ENCODE peak calls at places on chromosomes 13 and 19, in six cellular contexts. G is lung, R is stomach, H is fibroblast of lung, O is ascending aorta, U is ovary. P is an unnamed sample.

GRCh38 chr19:7196721-7197168 is 97.5 kb downstream of the INSR start:
- DNase-seq in G (no peak), R (no peak), U (no peak), H (peak; percentile 59), O (peak; percentile 80), P (no peak)

GRCh38 chr13:94987869-94988268 is 275.5 kb upstream of the SOX21 start:
- DNase-seq in O (no peak), H (no peak), U (no peak), R (no peak), G (no peak), P (no peak)

GRCh38 chr19:17254636-17255035 is 8.9 kb upstream of the NR2F6 start:
- DNase-seq in G (no peak), R (no peak), O (no peak), U (no peak), H (no peak), P (no peak)

GRCh38 chr19:44905437-44906160 is at the start of gene APOE:
- DNase-seq in G (no peak), U (peak; percentile 76), R (no peak), H (peak; percentile 47), O (no peak), P (no peak)

GRCh38 chr13:83827338-83827737 is 54.9 kb downstream of the SLITRK1 start:
- DNase-seq in R (no peak), U (no peak), O (no peak), H (no peak), G (no peak), P (no peak)

GRCh38 chr13:80840313-80840976 is 499.5 kb upstream of the SPRY2 start:
- DNase-seq in H (peak; percentile 68), U (no peak), G (no peak), R (no peak), O (no peak), P (no peak)

GRCh38 chr13:48749699-48750473 is 96.2 kb downstream of the CYSLTR2 start:
- DNase-seq in H (peak; percentile 99), O (peak; percentile 90), G (peak; percentile 70), R (peak; percentile 62), U (peak; percentile 79), P (peak; percentile 12)

GRCh38 chr19:38545596-38545995 is 72.2 kb downstream of the MAP4K1 start:
- DNase-seq in R (no peak), G (no peak), U (no peak), O (no peak), H (no peak), P (no peak)

GRCh38 chr13:90846956-90847355 is 500.5 kb upstream of the MIR17HG start:
- DNase-seq in R (no peak), O (no peak), G (no peak), U (no peak), H (no peak), P (no peak)

GRCh38 chr13:64556391-64556790 is 2673.7 kb downstream of the PCDH9 start:
- DNase-seq in H (no peak), R (no peak), O (no peak), G (no peak), U (no peak), P (no peak)

GRCh38 chr19:38978315-38978689 is 2.8 kb upstream of the FBXO17 start:
- DNase-seq in O (no peak), H (no peak), U (no peak), G (no peak), R (no peak), P (no peak)

GRCh38 chr13:101514695-101515275 is 62.3 kb downstream of the ITGBL1 start:
- DNase-seq in U (no peak), R (no peak), O (no peak), G (no peak), H (peak; percentile 86), P (no peak)

GRCh38 chr13:36362914-36363313 is 16.7 kb upstream of the SPART start:
- DNase-seq in U (no peak), G (no peak), O (no peak), R (no peak), H (no peak), P (no peak)

GRCh38 chr13:62696490-62696889 is 1280.8 kb upstream of the PCDH20 start:
- DNase-seq in H (no peak), U (no peak), R (no peak), O (no peak), G (no peak), P (no peak)
- TF ChIP-seq CTCF in H (no peak), U (no peak), R (no peak), O (no peak), G (no peak), P (no peak)

GRCh38 chr19:10388957-10389356 is 8.6 kb upstream of the TYK2 start:
- DNase-seq in R (peak; percentile 93), U (peak; percentile 81), H (peak; percentile 78), O (peak; percentile 94), G (peak; percentile 88), P (peak; percentile 87)

GRCh38 chr19:10390652-10391286 is 10.4 kb upstream of the TYK2 start:
- DNase-seq in H (peak; percentile 78), G (peak; percentile 77), U (peak; percentile 55), R (peak; percentile 79), O (peak; percentile 80), P (peak; percentile 60)

GRCh38 chr19:10392120-10392519 is 11.2 kb downstream of the CDC37 start:
- DNase-seq in G (no peak), R (no peak), U (no peak), O (no peak), H (no peak), P (no peak)

GRCh38 chr19:10393137-10393536 is 10.2 kb downstream of the CDC37 start:
- DNase-seq in U (no peak), G (no peak), O (no peak), R (no peak), H (no peak), P (no peak)

GRCh38 chr19:10389863-10390262 is 9.5 kb upstream of the TYK2 start:
- DNase-seq in O (no peak), G (no peak), R (no peak), U (no peak), H (no peak), P (no peak)
- TF ChIP-seq CTCF in O (no peak), G (no peak), R (peak; percentile 11), U (no peak), H (peak; percentile 24), P (peak; percentile 23)

GRCh38 chr19:46927893-46928292 is 67.1 kb downstream of the ARHGAP35 start:
- DNase-seq in R (no peak), H (no peak), G (no peak), O (no peak), U (no peak), P (no peak)

GRCh38 chr19:46927106-46927505 is 66.3 kb downstream of the ARHGAP35 start:
- DNase-seq in U (no peak), H (no peak), O (peak; percentile 12), R (no peak), G (no peak), P (no peak)

GRCh38 chr19:46931197-46931596 is 70.4 kb downstream of the ARHGAP35 start:
- DNase-seq in G (no peak), O (no peak), H (no peak), R (no peak), U (no peak), P (no peak)

GRCh38 chr19:46926201-46927071 is 65.6 kb downstream of the ARHGAP35 start:
- DNase-seq in H (no peak), G (no peak), U (no peak), O (peak; percentile 30), R (no peak), P (no peak)

GRCh38 chr19:46928951-46929350 is 68.2 kb downstream of the ARHGAP35 start:
- DNase-seq in H (no peak), G (no peak), O (no peak), U (no peak), R (no peak), P (no peak)
- TF ChIP-seq CTCF in H (peak; percentile 35), G (no peak), O (no peak), U (no peak), R (no peak), P (peak; percentile 11)

GRCh38 chr19:52048604-52049493 is at the start of gene ZNF432:
- DNase-seq in O (peak; percentile 97), H (peak; percentile 94), R (peak; percentile 88), G (peak; percentile 96), U (peak; percentile 93), P (peak; percentile 82)
- TF ChIP-seq CTCF in O (no peak), H (no peak), R (no peak), G (no peak), U (no peak), P (no peak)

DNA sequence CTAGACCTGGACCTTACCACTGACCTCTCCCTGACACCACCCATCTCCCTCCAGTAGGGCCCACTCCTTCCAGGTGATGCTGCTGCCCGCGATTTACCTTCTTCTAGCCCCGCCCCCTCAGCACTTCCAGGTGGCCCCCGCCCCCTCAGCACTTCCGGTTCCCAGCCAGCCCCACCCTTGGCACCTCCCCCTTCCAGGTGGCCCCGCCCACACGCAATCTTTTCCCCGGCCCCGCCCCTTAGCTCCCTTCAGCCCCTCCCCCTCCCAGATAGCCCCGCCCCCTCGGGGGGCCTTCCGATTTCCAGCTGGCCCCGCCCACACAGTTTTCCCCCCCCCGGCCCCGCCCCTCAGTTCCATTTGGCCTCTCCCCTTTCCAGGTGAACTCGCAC is 565 bp downstream of the LIG1 start:
- DNase-seq in H (peak; percentile 71), O (peak; percentile 80), U (peak; percentile 69), R (peak; percentile 91), G (peak; percentile 89), P (peak; percentile 82)
- TF ChIP-seq CTCF in H (no peak), O (no peak), U (no peak), R (no peak), G (no peak), P (peak; percentile 20)

DNA sequence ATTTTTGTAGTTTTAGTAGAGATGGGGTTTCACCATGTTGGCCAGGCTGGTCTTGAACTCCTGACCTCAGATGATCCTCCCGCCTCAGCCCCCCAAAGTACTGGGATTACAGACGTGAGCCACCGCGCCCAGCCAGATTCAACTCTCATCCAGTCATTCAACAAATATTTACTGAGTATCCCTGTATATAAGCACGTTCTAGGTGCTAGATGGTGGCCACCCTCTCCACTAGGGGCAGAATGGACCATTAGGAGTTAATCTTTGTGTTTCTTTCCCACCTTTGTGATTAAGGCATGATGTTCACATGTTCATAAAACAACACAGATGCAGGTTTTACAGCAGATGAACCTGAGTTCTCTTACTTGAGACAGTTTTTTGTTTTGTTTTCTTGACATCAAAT is 7.3 kb downstream of the SHKBP1 start:
- DNase-seq in O (no peak), H (no peak), U (no peak), R (no peak), G (no peak), P (no peak)
- TF ChIP-seq CTCF in O (no peak), H (peak; percentile 40), U (no peak), R (no peak), G (no peak), P (peak; percentile 45)